ENCODE peak calls at places on chromosomes 5 and 9, in five cellular contexts. One of them, this sample, is unnamed.

GRCh38 chr5:96321371-96321770 is 111.7 kb downstream of the PCSK1 start:
- DNase-seq in Peyer's patch: no peak
- DNase-seq in breast epithelium: no peak
- DNase-seq in body of pancreas: no peak
- DNase-seq in sigmoid colon: no peak
- DNase-seq in this sample: no peak

GRCh38 chr9:19998823-19999455 is 210.1 kb upstream of the SLC24A2 start:
- DNase-seq in Peyer's patch: no peak
- DNase-seq in breast epithelium: no peak
- DNase-seq in body of pancreas: no peak
- DNase-seq in sigmoid colon: no peak
- DNase-seq in this sample: no peak

GRCh38 chr9:78021692-78022091 is 9.9 kb downstream of the GNAQ start:
- DNase-seq in Peyer's patch: no peak
- DNase-seq in breast epithelium: no peak
- DNase-seq in body of pancreas: no peak
- DNase-seq in sigmoid colon: no peak
- DNase-seq in this sample: peak

GRCh38 chr9:112119225-112120045 is 55.7 kb downstream of the SUSD1 start:
- DNase-seq in Peyer's patch: peak
- DNase-seq in breast epithelium: no peak
- DNase-seq in body of pancreas: peak
- DNase-seq in sigmoid colon: no peak
- DNase-seq in this sample: no peak

GRCh38 chr5:102856374-102856748 is 101.3 kb downstream of the PAM start:
- DNase-seq in Peyer's patch: no peak
- DNase-seq in breast epithelium: no peak
- DNase-seq in body of pancreas: no peak
- DNase-seq in sigmoid colon: no peak
- DNase-seq in this sample: no peak

GRCh38 chr5:15459200-15459599 is 40.8 kb upstream of the FBXL7 start:
- DNase-seq in Peyer's patch: no peak
- DNase-seq in breast epithelium: no peak
- DNase-seq in body of pancreas: no peak
- DNase-seq in sigmoid colon: no peak
- DNase-seq in this sample: no peak

GRCh38 chr5:54985301-54986268 is at the start of gene ESM1:
- DNase-seq in Peyer's patch: no peak
- DNase-seq in breast epithelium: no peak
- DNase-seq in body of pancreas: no peak
- DNase-seq in sigmoid colon: no peak
- DNase-seq in this sample: no peak

GRCh38 chr9:113622600-113623400 is 159.3 kb downstream of the RGS3 start:
- DNase-seq in Peyer's patch: peak
- DNase-seq in breast epithelium: no peak
- DNase-seq in body of pancreas: peak
- DNase-seq in sigmoid colon: peak
- DNase-seq in this sample: no peak

GRCh38 chr9:89461302-89461701 is 36.6 kb downstream of the SEMA4D start:
- DNase-seq in Peyer's patch: no peak
- DNase-seq in breast epithelium: no peak
- DNase-seq in body of pancreas: peak
- DNase-seq in sigmoid colon: no peak
- DNase-seq in this sample: peak

GRCh38 chr5:166595274-166595951 is 1696.0 kb upstream of the WWC1 start:
- DNase-seq in Peyer's patch: no peak
- DNase-seq in breast epithelium: no peak
- DNase-seq in body of pancreas: no peak
- DNase-seq in sigmoid colon: no peak
- DNase-seq in this sample: no peak

GRCh38 chr9:136007906-136008692 is 46.9 kb upstream of the UBAC1 start:
- DNase-seq in Peyer's patch: no peak
- DNase-seq in breast epithelium: no peak
- DNase-seq in body of pancreas: no peak
- DNase-seq in sigmoid colon: no peak
- DNase-seq in this sample: no peak

GRCh38 chr5:43648499-43649124 is 45.6 kb downstream of the NNT start:
- DNase-seq in Peyer's patch: no peak
- DNase-seq in breast epithelium: no peak
- DNase-seq in body of pancreas: no peak
- DNase-seq in sigmoid colon: no peak
- DNase-seq in this sample: no peak

GRCh38 chr9:8346291-8346690 is 546.7 kb upstream of the DMAC1 start:
- DNase-seq in Peyer's patch: no peak
- DNase-seq in breast epithelium: no peak
- DNase-seq in body of pancreas: no peak
- DNase-seq in sigmoid colon: no peak
- DNase-seq in this sample: no peak

GRCh38 chr9:71984388-71985069 is 73.1 kb downstream of the C9orf85 start:
- DNase-seq in Peyer's patch: peak
- DNase-seq in breast epithelium: no peak
- DNase-seq in body of pancreas: no peak
- DNase-seq in sigmoid colon: no peak
- DNase-seq in this sample: no peak

GRCh38 chr5:89065919-89066318 is 182.9 kb upstream of the MEF2C start:
- DNase-seq in Peyer's patch: no peak
- DNase-seq in breast epithelium: no peak
- DNase-seq in body of pancreas: no peak
- DNase-seq in sigmoid colon: no peak
- DNase-seq in this sample: no peak

GRCh38 chr5:119393746-119394145 is 37.9 kb downstream of the TNFAIP8 start:
- DNase-seq in Peyer's patch: no peak
- DNase-seq in breast epithelium: no peak
- DNase-seq in body of pancreas: no peak
- DNase-seq in sigmoid colon: no peak
- DNase-seq in this sample: no peak

GRCh38 chr5:161691911-161692310 is 6.4 kb downstream of the GABRA6 start:
- DNase-seq in Peyer's patch: no peak
- DNase-seq in breast epithelium: no peak
- DNase-seq in body of pancreas: no peak
- DNase-seq in sigmoid colon: no peak
- DNase-seq in this sample: no peak

GRCh38 chr5:100840364-100840763 is 62.7 kb downstream of the ST8SIA4 start:
- DNase-seq in Peyer's patch: no peak
- DNase-seq in breast epithelium: no peak
- DNase-seq in body of pancreas: no peak
- DNase-seq in sigmoid colon: no peak
- DNase-seq in this sample: peak

GRCh38 chr9:21465859-21466518 is 16.1 kb downstream of the IFNE start:
- DNase-seq in Peyer's patch: no peak
- DNase-seq in breast epithelium: no peak
- DNase-seq in body of pancreas: peak
- DNase-seq in sigmoid colon: no peak
- DNase-seq in this sample: peak

GRCh38 chr5:173412566-173412965 is 84.4 kb upstream of the STC2 start:
- DNase-seq in Peyer's patch: no peak
- DNase-seq in breast epithelium: no peak
- DNase-seq in body of pancreas: no peak
- DNase-seq in sigmoid colon: peak
- DNase-seq in this sample: no peak

GRCh38 chr5:122985954-122986721 is 50.4 kb downstream of the PPIC start:
- DNase-seq in Peyer's patch: no peak
- DNase-seq in breast epithelium: no peak
- DNase-seq in body of pancreas: no peak
- DNase-seq in sigmoid colon: no peak
- DNase-seq in this sample: no peak

GRCh38 chr5:157312492-157312891 is 46.6 kb downstream of the CYFIP2 start:
- DNase-seq in Peyer's patch: peak
- DNase-seq in breast epithelium: no peak
- DNase-seq in body of pancreas: peak
- DNase-seq in sigmoid colon: no peak
- DNase-seq in this sample: peak

GRCh38 chr9:71253021-71253420 is 131.6 kb upstream of the TRPM3 start:
- DNase-seq in Peyer's patch: no peak
- DNase-seq in breast epithelium: no peak
- DNase-seq in body of pancreas: no peak
- DNase-seq in sigmoid colon: no peak
- DNase-seq in this sample: no peak

GRCh38 chr5:154966081-154966841 is 25.4 kb downstream of the MRPL22 start:
- DNase-seq in Peyer's patch: no peak
- DNase-seq in breast epithelium: no peak
- DNase-seq in body of pancreas: no peak
- DNase-seq in sigmoid colon: no peak
- DNase-seq in this sample: no peak

DNA sequence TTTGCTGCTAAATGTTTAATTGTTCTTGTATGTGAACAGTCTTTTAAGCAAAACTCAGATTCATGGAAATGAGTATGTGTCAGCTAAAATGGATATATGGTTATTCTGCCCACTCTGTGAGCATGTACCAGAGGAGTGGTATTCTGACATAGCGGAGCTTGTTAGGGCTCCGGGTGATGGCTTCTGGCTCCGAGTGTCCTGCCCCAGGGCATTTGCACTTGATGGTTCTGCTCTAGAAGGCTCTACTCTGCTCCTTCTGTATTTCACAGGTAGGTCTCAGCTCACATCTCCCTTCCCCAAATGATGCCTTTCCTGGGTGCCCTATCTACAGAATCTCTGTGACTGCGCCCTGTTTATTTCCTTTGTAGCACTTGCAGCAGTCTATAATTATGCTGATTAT is 113.3 kb downstream of the ARHGAP26 start:
- DNase-seq in Peyer's patch: no peak
- DNase-seq in breast epithelium: no peak
- DNase-seq in body of pancreas: no peak
- DNase-seq in sigmoid colon: no peak
- DNase-seq in this sample: no peak
- TF ChIP-seq POLR2A in Peyer's patch: no peak
- TF ChIP-seq POLR2A in breast epithelium: no peak
- TF ChIP-seq POLR2A in body of pancreas: no peak
- TF ChIP-seq POLR2A in sigmoid colon: no peak
- TF ChIP-seq POLR2A in this sample: no peak

GRCh38 chr5:87924451-87924850 is 344.2 kb downstream of the TMEM161B start:
- DNase-seq in Peyer's patch: no peak
- DNase-seq in breast epithelium: no peak
- DNase-seq in body of pancreas: no peak
- DNase-seq in sigmoid colon: no peak
- DNase-seq in this sample: no peak
- TF ChIP-seq POLR2A in Peyer's patch: no peak
- TF ChIP-seq POLR2A in breast epithelium: no peak
- TF ChIP-seq POLR2A in body of pancreas: no peak
- TF ChIP-seq POLR2A in sigmoid colon: no peak
- TF ChIP-seq POLR2A in this sample: no peak

GRCh38 chr9:96854073-96854876 is at the start of gene ZNF782:
- DNase-seq in Peyer's patch: peak
- DNase-seq in breast epithelium: peak
- DNase-seq in body of pancreas: peak
- DNase-seq in sigmoid colon: peak
- DNase-seq in this sample: peak
- TF ChIP-seq POLR2A in Peyer's patch: no peak
- TF ChIP-seq POLR2A in breast epithelium: no peak
- TF ChIP-seq POLR2A in body of pancreas: peak
- TF ChIP-seq POLR2A in sigmoid colon: no peak
- TF ChIP-seq POLR2A in this sample: peak

DNA sequence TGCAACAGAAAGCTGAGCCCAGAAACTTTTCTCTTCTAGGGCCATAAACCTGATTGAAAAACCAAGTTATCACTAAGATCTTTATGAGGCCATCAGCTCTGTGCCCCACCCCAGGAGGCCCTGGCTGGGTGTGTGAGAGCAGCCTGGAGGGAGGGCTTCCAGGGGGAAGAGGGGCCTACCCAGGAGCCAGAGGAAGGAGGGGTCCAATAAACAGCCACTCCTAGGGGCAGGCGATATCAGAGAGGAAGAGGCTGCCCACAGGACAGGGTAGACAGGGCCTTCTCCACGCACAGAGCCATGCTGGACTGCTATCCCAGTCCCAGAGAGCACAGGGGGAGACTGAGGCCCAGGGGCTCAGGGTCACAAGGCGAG is 4.5 kb upstream of the CDX1 start:
- DNase-seq in Peyer's patch: peak
- DNase-seq in breast epithelium: no peak
- DNase-seq in body of pancreas: no peak
- DNase-seq in sigmoid colon: no peak
- DNase-seq in this sample: no peak
- TF ChIP-seq POLR2A in Peyer's patch: peak
- TF ChIP-seq POLR2A in breast epithelium: no peak
- TF ChIP-seq POLR2A in body of pancreas: no peak
- TF ChIP-seq POLR2A in sigmoid colon: no peak
- TF ChIP-seq POLR2A in this sample: no peak

DNA sequence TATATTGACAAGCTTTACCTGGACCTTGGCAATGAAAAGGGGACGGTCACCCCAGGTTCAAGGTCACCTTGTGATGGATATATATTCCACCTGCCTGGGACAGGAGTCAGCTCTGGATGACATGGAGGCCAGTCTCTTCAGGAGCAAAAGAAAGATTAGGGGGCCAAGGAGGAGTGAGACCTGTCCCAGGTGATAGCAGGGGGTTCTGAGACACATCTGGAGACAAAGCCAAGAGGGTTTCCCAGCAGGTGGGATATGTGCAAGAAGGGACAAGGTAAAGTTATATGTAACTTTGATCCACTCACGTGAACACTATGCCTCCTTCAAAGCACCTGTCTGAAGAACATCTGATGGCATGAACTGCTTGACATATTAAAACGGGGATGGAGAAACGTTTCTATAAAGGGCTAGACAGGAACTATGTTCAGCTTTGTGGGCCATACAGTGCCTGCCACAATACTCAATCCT is 62.8 kb upstream of the ZNF622 start:
- DNase-seq in Peyer's patch: no peak
- DNase-seq in breast epithelium: no peak
- DNase-seq in body of pancreas: no peak
- DNase-seq in sigmoid colon: no peak
- DNase-seq in this sample: no peak
- TF ChIP-seq POLR2A in Peyer's patch: no peak
- TF ChIP-seq POLR2A in breast epithelium: no peak
- TF ChIP-seq POLR2A in body of pancreas: peak
- TF ChIP-seq POLR2A in sigmoid colon: no peak
- TF ChIP-seq POLR2A in this sample: no peak

GRCh38 chr9:16004613-16005012 is 451.8 kb downstream of the CCDC171 start:
- DNase-seq in Peyer's patch: no peak
- DNase-seq in breast epithelium: no peak
- DNase-seq in body of pancreas: no peak
- DNase-seq in sigmoid colon: no peak
- DNase-seq in this sample: no peak
- TF ChIP-seq POLR2A in Peyer's patch: no peak
- TF ChIP-seq POLR2A in breast epithelium: no peak
- TF ChIP-seq POLR2A in body of pancreas: no peak
- TF ChIP-seq POLR2A in sigmoid colon: no peak
- TF ChIP-seq POLR2A in this sample: no peak

GRCh38 chr5:136182618-136183017 is 10.3 kb downstream of the SMIM32 start:
- DNase-seq in Peyer's patch: no peak
- DNase-seq in breast epithelium: no peak
- DNase-seq in body of pancreas: no peak
- DNase-seq in sigmoid colon: no peak
- DNase-seq in this sample: no peak
- TF ChIP-seq POLR2A in Peyer's patch: no peak
- TF ChIP-seq POLR2A in breast epithelium: no peak
- TF ChIP-seq POLR2A in body of pancreas: no peak
- TF ChIP-seq POLR2A in sigmoid colon: no peak
- TF ChIP-seq POLR2A in this sample: no peak